ENCODE peak calls at places on chromosome 20, in five cellular contexts. One of them, this sample, is unnamed.

GRCh38 chr20:50467618-50468373 is 42.4 kb upstream of the PTPN1 start:
- DNase-seq in pons: no peak
- DNase-seq in T-cell: no peak
- DNase-seq in progenitor cell of endocrine pancreas: no peak
- DNase-seq in activated CD4-positive, alpha-beta T cell treated with anti-CD3 and anti-CD28 coated beads, Interleukin-2, amount 10 ng/mL, durations not matched to agents 7 days and 5 days: peak; percentile 51
- DNase-seq in this sample: no peak

GRCh38 chr20:40961686-40962640 is 66.7 kb upstream of the TOP1 start:
- DNase-seq in pons: no peak
- DNase-seq in T-cell: no peak
- DNase-seq in progenitor cell of endocrine pancreas: no peak
- DNase-seq in activated CD4-positive, alpha-beta T cell treated with anti-CD3 and anti-CD28 coated beads, Interleukin-2, amount 10 ng/mL, durations not matched to agents 7 days and 5 days: peak; percentile 24
- DNase-seq in this sample: no peak

GRCh38 chr20:14507711-14508110 is 170.3 kb upstream of the FLRT3 start:
- DNase-seq in pons: no peak
- DNase-seq in T-cell: no peak
- DNase-seq in progenitor cell of endocrine pancreas: no peak
- DNase-seq in activated CD4-positive, alpha-beta T cell treated with anti-CD3 and anti-CD28 coated beads, Interleukin-2, amount 10 ng/mL, durations not matched to agents 7 days and 5 days: no peak
- DNase-seq in this sample: no peak

GRCh38 chr20:36099106-36099505 is 55.4 kb upstream of the EPB41L1 start:
- DNase-seq in pons: no peak
- DNase-seq in T-cell: no peak
- DNase-seq in progenitor cell of endocrine pancreas: no peak
- DNase-seq in activated CD4-positive, alpha-beta T cell treated with anti-CD3 and anti-CD28 coated beads, Interleukin-2, amount 10 ng/mL, durations not matched to agents 7 days and 5 days: no peak
- DNase-seq in this sample: no peak

GRCh38 chr20:37356387-37356786 is 10.4 kb downstream of the SRC start:
- DNase-seq in pons: peak; percentile 51
- DNase-seq in T-cell: no peak
- DNase-seq in progenitor cell of endocrine pancreas: no peak
- DNase-seq in activated CD4-positive, alpha-beta T cell treated with anti-CD3 and anti-CD28 coated beads, Interleukin-2, amount 10 ng/mL, durations not matched to agents 7 days and 5 days: no peak
- DNase-seq in this sample: no peak

GRCh38 chr20:60751826-60752225 is 500.2 kb upstream of the CDH4 start:
- DNase-seq in pons: no peak
- DNase-seq in T-cell: no peak
- DNase-seq in progenitor cell of endocrine pancreas: no peak
- DNase-seq in activated CD4-positive, alpha-beta T cell treated with anti-CD3 and anti-CD28 coated beads, Interleukin-2, amount 10 ng/mL, durations not matched to agents 7 days and 5 days: no peak
- DNase-seq in this sample: no peak

GRCh38 chr20:43187476-43188233 is 2.1 kb downstream of the PTPRT start:
- DNase-seq in pons: peak; percentile 63
- DNase-seq in T-cell: no peak
- DNase-seq in progenitor cell of endocrine pancreas: peak; percentile 86
- DNase-seq in activated CD4-positive, alpha-beta T cell treated with anti-CD3 and anti-CD28 coated beads, Interleukin-2, amount 10 ng/mL, durations not matched to agents 7 days and 5 days: peak; percentile 69
- DNase-seq in this sample: peak; percentile 30

GRCh38 chr20:63147532-63147931 is 68.4 kb downstream of the YTHDF1 start:
- DNase-seq in pons: no peak
- DNase-seq in T-cell: no peak
- DNase-seq in progenitor cell of endocrine pancreas: no peak
- DNase-seq in activated CD4-positive, alpha-beta T cell treated with anti-CD3 and anti-CD28 coated beads, Interleukin-2, amount 10 ng/mL, durations not matched to agents 7 days and 5 days: no peak
- DNase-seq in this sample: no peak

GRCh38 chr20:33657704-33658095 is 4.4 kb upstream of the C20orf144 start:
- DNase-seq in pons: no peak
- DNase-seq in T-cell: no peak
- DNase-seq in progenitor cell of endocrine pancreas: no peak
- DNase-seq in activated CD4-positive, alpha-beta T cell treated with anti-CD3 and anti-CD28 coated beads, Interleukin-2, amount 10 ng/mL, durations not matched to agents 7 days and 5 days: no peak
- DNase-seq in this sample: no peak